ENCODE peak calls at places on chromosome 11, in five cellular contexts. C is Peyer's patch, O is prostate gland, E is thyroid gland, D is tibial nerve. Q is an unnamed sample.

GRCh38 chr11:85299247-85299646 is 327.9 kb downstream of the DLG2 start:
- DNase-seq in C (no peak), E (no peak), D (no peak), O (no peak), Q (no peak)

GRCh38 chr11:88552377-88553029 is 215.0 kb upstream of the CTSC start:
- DNase-seq in E (peak; percentile 3), C (peak; percentile 72), D (no peak), O (no peak), Q (no peak)

GRCh38 chr11:75981546-75981945 is 166.5 kb downstream of the UVRAG start:
- DNase-seq in O (no peak), D (no peak), E (no peak), C (no peak), Q (no peak)

GRCh38 chr11:126284829-126285228 is 1.9 kb downstream of the TIRAP start:
- DNase-seq in D (peak; percentile 54), O (no peak), C (peak; percentile 93), E (peak; percentile 43), Q (peak; percentile 69)

GRCh38 chr11:92779746-92780145 is 189.7 kb upstream of the MTNR1B start:
- DNase-seq in C (no peak), D (no peak), O (no peak), E (no peak), Q (no peak)

GRCh38 chr11:110432713-110433392 is 3.1 kb downstream of the FDX1 start:
- DNase-seq in E (no peak), C (no peak), D (no peak), O (no peak), Q (no peak)

GRCh38 chr11:119509969-119510401 is 87.0 kb upstream of the THY1 start:
- DNase-seq in D (no peak), E (no peak), C (no peak), O (no peak), Q (peak; percentile 41)

GRCh38 chr11:123404626-123405025 is 25.4 kb upstream of the GRAMD1B start:
- DNase-seq in C (no peak), O (no peak), D (no peak), E (no peak), Q (no peak)

GRCh38 chr11:106276126-106276525 is 198.7 kb downstream of the AASDHPPT start:
- DNase-seq in E (no peak), D (no peak), O (no peak), C (no peak), Q (no peak)

GRCh38 chr11:45580399-45580798 is 85.0 kb downstream of the CHST1 start:
- DNase-seq in D (no peak), O (no peak), C (no peak), E (peak; percentile 30), Q (no peak)

GRCh38 chr11:65962136-65962564 is 616 bp downstream of the SART1 start:
- DNase-seq in D (no peak), E (no peak), C (no peak), O (no peak), Q (no peak)
- H3K4me1 ChIP-seq in D (peaks cover 23% of the 10 kb centered on the region), E (peaks cover 40% of the 10 kb centered on the region), C (peaks cover 6% of the 10 kb centered on the region), O (peaks cover 12% of the 10 kb centered on the region), Q (peaks cover 9% of the 10 kb centered on the region)

GRCh38 chr11:30447246-30447645 is 124.3 kb downstream of the ARL14EP start:
- DNase-seq in C (no peak), D (no peak), E (no peak), O (no peak), Q (no peak)
- TF ChIP-seq POLR2A in C (no peak), D (no peak), E (no peak), O (no peak), Q (no peak)

GRCh38 chr11:130769782-130770565 is 146.3 kb downstream of the SNX19 start:
- DNase-seq in O (no peak), D (no peak), C (no peak), E (no peak), Q (no peak)
- H3K4me1 ChIP-seq in O (no peaks in the 10 kb centered on the region), D (peaks cover 12% of the 10 kb centered on the region), C (no peaks in the 10 kb centered on the region), E (peaks cover 5% of the 10 kb centered on the region), Q (peaks cover 16% of the 10 kb centered on the region)

DNA sequence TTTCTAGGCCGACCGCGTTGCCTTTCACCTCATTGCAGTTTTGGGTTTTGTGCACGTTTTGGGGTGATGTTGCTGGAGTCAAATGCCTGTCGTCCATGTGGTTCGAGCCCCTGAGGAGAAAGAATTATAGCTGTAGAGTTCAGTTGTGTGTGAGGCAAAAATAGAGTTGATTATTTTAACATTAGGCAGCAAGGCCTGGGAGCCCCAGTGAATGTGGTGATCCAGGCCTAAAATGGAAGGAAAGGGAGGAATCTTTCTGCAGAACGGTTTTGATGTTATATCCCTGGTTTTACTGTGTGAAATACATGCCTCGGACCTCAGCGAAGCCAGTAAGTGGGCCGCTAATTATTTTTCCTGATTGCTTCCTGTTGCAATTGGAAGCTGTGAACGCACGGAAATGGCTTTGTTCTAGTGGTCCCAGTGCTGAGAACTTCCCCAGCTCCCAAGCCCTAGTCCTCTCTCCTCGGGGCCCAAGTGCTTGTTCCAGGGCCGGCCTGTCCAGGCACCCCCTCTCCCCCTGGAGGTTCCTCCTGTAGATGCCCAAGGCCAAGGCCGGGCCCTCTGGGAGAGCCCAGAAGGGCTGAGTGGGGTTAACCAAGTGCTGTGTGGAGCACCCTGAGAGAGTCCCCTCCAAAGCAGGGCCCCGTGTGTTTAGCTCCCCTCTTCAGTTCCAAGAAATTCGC is 2.0 kb downstream of the LRP5 start:
- DNase-seq in D (no peak), O (no peak), E (no peak), C (no peak), Q (no peak)
- TF ChIP-seq POLR2A in D (no peak), O (no peak), E (no peak), C (no peak), Q (no peak)

DNA sequence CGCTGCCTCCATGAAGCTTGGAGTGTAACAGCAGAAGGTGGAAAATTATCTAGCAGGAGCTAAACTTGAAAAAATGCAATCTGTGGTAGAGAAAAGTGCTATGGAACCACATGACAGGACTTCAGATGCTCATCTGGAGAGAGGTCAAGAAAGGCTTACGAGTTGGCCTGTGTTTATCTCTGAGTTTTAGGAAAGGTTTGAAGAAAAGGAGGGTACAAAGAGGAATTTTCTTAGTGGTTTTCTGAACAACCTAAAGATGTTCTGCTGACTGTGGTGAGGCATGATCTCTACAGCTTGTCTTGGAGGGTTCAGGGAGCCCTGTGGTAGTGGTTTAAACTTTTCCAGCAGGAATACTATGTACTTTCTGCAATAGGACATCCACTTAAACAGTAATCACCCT is 8.3 kb downstream of the FJX1 start:
- DNase-seq in O (no peak), E (no peak), C (no peak), D (no peak), Q (no peak)
- H3K4me1 ChIP-seq in O (peaks cover 3% of the 10 kb centered on the region), E (no peaks in the 10 kb centered on the region), C (no peaks in the 10 kb centered on the region), D (no peaks in the 10 kb centered on the region), Q (no peaks in the 10 kb centered on the region)

GRCh38 chr11:121418625-121419114 is 33.4 kb upstream of the SORL1 start:
- DNase-seq in C (peak; percentile 63), D (peak; percentile 12), O (no peak), E (no peak), Q (no peak)
- TF ChIP-seq POLR2A in C (no peak), D (no peak), O (no peak), E (no peak), Q (no peak)